ENCODE peak calls at places on chromosomes 4 and X, in nine cellular contexts. M, F, Q, G, P, V, N, R and X are unnamed samples.

GRCh38 chr4:7334521-7335275 is 100.0 kb downstream of the PSAPL1 start:
- DNase-seq in M (no peak), F (no peak), Q (no peak), G (no peak), P (peak; percentile 33), V (no peak), N (no peak), R (no peak), X (no peak)

GRCh38 chr4:178080312-178080711 is 638.1 kb upstream of the AGA start:
- DNase-seq in M (no peak), F (no peak), Q (no peak), G (no peak), P (no peak), V (no peak), N (no peak), R (no peak), X (no peak)

GRCh38 chr4:162952232-162952631 is 214.5 kb downstream of the NAF1 start:
- DNase-seq in M (no peak), F (peak; percentile 75), Q (no peak), G (no peak), P (no peak), V (no peak), N (peak; percentile 4), R (no peak), X (no peak)

GRCh38 chr4:41478518-41478917 is 59.4 kb upstream of the LIMCH1 start:
- DNase-seq in M (no peak), F (no peak), Q (no peak), G (no peak), P (no peak), V (no peak), N (no peak), R (no peak), X (no peak)

GRCh38 chrX:102975016-102975415 is 37.9 kb downstream of the RAB40AL start:
- DNase-seq in M (no peak), F (no peak), Q (no peak), G (no peak), P (no peak), V (no peak), N (no peak), R (no peak), X (no peak)

GRCh38 chrX:153644356-153645125 is 2.5 kb upstream of the DUSP9 start:
- DNase-seq in M (peak; percentile 10), F (no peak), Q (no peak), G (no peak), P (no peak), V (no peak), N (no peak), R (no peak), X (no peak)

GRCh38 chrX:20988118-20988517 is 386.1 kb upstream of the CNKSR2 start:
- DNase-seq in M (no peak), F (peak; percentile 6), Q (no peak), G (no peak), P (no peak), V (no peak), N (no peak), R (no peak), X (no peak)

GRCh38 chrX:17656035-17656418 is 81.3 kb upstream of the SCML1 start:
- DNase-seq in M (no peak), F (no peak), Q (no peak), G (no peak), P (no peak), V (no peak), N (no peak), R (no peak), X (no peak)

GRCh38 chr4:177118596-177118995 is 191.1 kb upstream of the NEIL3 start:
- DNase-seq in M (no peak), F (peak; percentile 93), Q (no peak), G (no peak), P (no peak), V (no peak), N (no peak), R (peak; percentile 11), X (peak; percentile 97)

GRCh38 chr4:132330994-132331393 is 818.1 kb upstream of the PCDH10 start:
- DNase-seq in M (no peak), F (no peak), Q (no peak), G (no peak), P (no peak), V (no peak), N (no peak), R (no peak), X (no peak)